ENCODE peak calls at places on chromosome X, in six cellular contexts. E is endodermal cell; M is OCI-LY7; F is CD8-positive, alpha-beta T cell; Z is mesenchymal stem cell; G is uterus. V is an unnamed sample.

GRCh38 chrX:10634681-10635161 is 14.3 kb upstream of the MID1 start:
- DNase-seq in M (no peak), E (no peak), Z (peak), F (no peak), G (peak), V (no peak)

GRCh38 chrX:9581771-9582396 is 117.0 kb downstream of the TBL1X start:
- DNase-seq in M (no peak), Z (no peak), G (no peak), E (no peak), F (no peak), V (no peak)

GRCh38 chrX:70171636-70172035 is 5.6 kb upstream of the DGAT2L6 start:
- DNase-seq in Z (no peak), F (no peak), M (no peak), E (no peak), G (no peak), V (no peak)

GRCh38 chrX:125293792-125294780 is 25.6 kb upstream of the TEX13C start:
- DNase-seq in F (no peak), E (no peak), Z (peak), M (no peak), G (no peak), V (no peak)

GRCh38 chrX:151488677-151489076 is 74.8 kb upstream of the PASD1 start:
- DNase-seq in M (peak), F (peak), E (peak), G (no peak), Z (no peak), V (no peak)

GRCh38 chrX:31423575-31424284 is 351.9 kb upstream of the FTHL17 start:
- DNase-seq in Z (peak), E (peak), F (no peak), G (peak), M (peak), V (no peak)

GRCh38 chrX:149453030-149453429 is 52.1 kb downstream of the IDS start:
- DNase-seq in Z (peak), M (no peak), F (no peak), E (no peak), G (no peak), V (no peak)

GRCh38 chrX:43557792-43558191 is 98.3 kb upstream of the MAOA start:
- DNase-seq in F (peak), Z (peak), G (peak), E (peak), M (peak), V (no peak)

GRCh38 chrX:68114573-68115199 is 318.6 kb downstream of the OPHN1 start:
- DNase-seq in E (no peak), M (no peak), F (no peak), Z (peak), G (no peak), V (no peak)

GRCh38 chrX:136147966-136148365 is 633 bp downstream of the FHL1 start:
- DNase-seq in E (peak), F (no peak), M (no peak), G (peak), Z (no peak), V (peak)

GRCh38 chrX:38803286-38803608 is 2.0 kb downstream of the MID1IP1 start:
- DNase-seq in M (peak), E (no peak), F (no peak), G (no peak), Z (no peak), V (no peak)

GRCh38 chrX:8034058-8034457 is 106.8 kb upstream of the PNPLA4 start:
- DNase-seq in F (no peak), E (peak), Z (no peak), M (no peak), G (no peak), V (no peak)

GRCh38 chrX:19670854-19671620 is 155.7 kb upstream of the MAP3K15 start:
- DNase-seq in F (no peak), M (no peak), E (peak), Z (peak), G (peak), V (peak)

GRCh38 chrX:35728481-35728880 is 69.7 kb upstream of the MAGEB16 start:
- DNase-seq in M (no peak), E (peak), G (no peak), F (no peak), Z (peak), V (no peak)

GRCh38 chrX:105136786-105137185 is 83.7 kb downstream of the TEX13A start:
- DNase-seq in G (no peak), Z (no peak), M (no peak), F (no peak), E (no peak), V (no peak)

GRCh38 chrX:153648358-153649177 is 1.6 kb downstream of the DUSP9 start:
- DNase-seq in Z (no peak), E (peak), M (no peak), F (no peak), G (peak), V (no peak)

GRCh38 chrX:153646620-153647373 is at the start of gene DUSP9:
- DNase-seq in M (no peak), G (peak), E (peak), F (no peak), Z (peak), V (peak)

GRCh38 chrX:153645921-153646481 is 1.0 kb upstream of the DUSP9 start:
- DNase-seq in M (no peak), G (peak), E (peak), F (no peak), Z (no peak), V (peak)

GRCh38 chrX:153649178-153649914 is 2.3 kb downstream of the DUSP9 start:
- DNase-seq in M (peak), E (peak), F (no peak), Z (no peak), G (peak), V (peak)

GRCh38 chrX:153647461-153648357 is 706 bp downstream of the DUSP9 start:
- DNase-seq in Z (no peak), F (no peak), E (peak), G (peak), M (no peak), V (peak)
- H3K4me3 ChIP-seq in Z (no peak), F (no peak), E (no peak), G (no peak), M (no peak), V (peak)

GRCh38 chrX:13864264-13864663 is 47.4 kb upstream of the GPM6B start:
- DNase-seq in E (no peak), F (no peak), G (no peak), Z (no peak), M (no peak), V (no peak)

GRCh38 chrX:13863326-13863725 is 46.4 kb upstream of the GPM6B start:
- DNase-seq in M (no peak), E (no peak), Z (no peak), G (no peak), F (no peak), V (no peak)

GRCh38 chrX:13868481-13869040 is 51.7 kb upstream of the GPM6B start:
- DNase-seq in Z (peak), E (no peak), F (no peak), M (no peak), G (no peak), V (no peak)
- H3K27ac ChIP-seq in Z (no peak), E (no peak), F (no peak), M (no peak), G (no peak), V (no peak)

GRCh38 chrX:154444001-154444754 is at the start of gene FAM50A:
- DNase-seq in Z (peak), G (peak), F (peak), M (peak), E (peak), V (peak)
- H3K4me3 ChIP-seq in Z (peak), G (peak), F (peak), M (peak), E (peak), V (peak)

GRCh38 chrX:118974088-118974907 is at the start of gene LONRF3:
- DNase-seq in G (peak), E (peak), F (peak), M (peak), Z (peak), V (peak)

GRCh38 chrX:118973389-118974087 is 880 bp upstream of the LONRF3 start:
- DNase-seq in E (no peak), Z (no peak), G (peak), M (no peak), F (no peak), V (peak)

GRCh38 chrX:118975831-118976598 is 1.6 kb downstream of the LONRF3 start:
- DNase-seq in M (no peak), Z (peak), G (peak), F (peak), E (peak), V (peak)

GRCh38 chrX:118976599-118977340 is 2.4 kb downstream of the LONRF3 start:
- DNase-seq in Z (peak), G (peak), F (no peak), E (peak), M (peak), V (peak)

DNA sequence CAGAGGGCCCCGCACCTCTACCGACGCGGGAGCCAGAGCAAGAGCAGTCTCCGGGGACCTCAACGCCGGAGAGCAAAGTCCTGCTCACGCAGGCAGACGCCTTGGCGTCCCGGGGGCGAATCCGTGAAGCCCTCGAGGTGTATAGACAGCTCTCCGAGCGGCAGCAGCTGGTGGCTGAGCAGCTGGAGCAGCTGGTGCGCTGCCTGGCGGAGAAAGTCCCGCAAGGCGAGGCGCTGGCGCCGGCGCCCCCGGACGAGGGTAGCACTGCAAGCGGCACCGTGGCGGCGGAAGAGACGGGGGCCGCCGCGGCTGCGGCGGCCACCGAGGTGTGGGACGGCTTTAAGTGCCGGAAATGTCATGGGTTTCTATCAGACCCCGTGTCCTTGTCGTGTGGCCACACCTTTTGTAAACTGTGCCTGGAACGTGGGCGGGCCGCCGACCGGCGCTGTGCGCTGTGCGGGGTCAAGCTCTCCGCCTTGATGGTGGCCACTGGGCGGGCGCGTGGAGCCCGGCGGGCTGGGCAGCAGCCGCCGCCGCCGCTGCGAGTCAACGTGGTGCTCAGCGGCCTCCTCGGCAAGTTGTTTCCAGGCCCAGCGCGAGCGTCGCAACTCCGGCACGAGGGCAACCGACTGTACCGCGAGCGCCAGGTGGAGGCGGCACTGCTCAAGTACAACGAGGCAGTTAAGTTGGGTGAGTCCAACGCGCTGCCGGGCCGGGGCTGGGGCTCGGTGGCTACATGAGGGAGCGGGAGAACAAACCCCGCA is 672 bp downstream of the LONRF3 start:
- DNase-seq in M (no peak), E (peak), F (no peak), Z (peak), G (peak), V (peak)
- H3K27ac ChIP-seq in M (no peak), E (no peak), F (peak), Z (no peak), G (peak), V (peak)

GRCh38 chrX:55489315-55490009 is at the start of gene USP51:
- DNase-seq in G (peak), E (peak), M (peak), Z (peak), F (no peak), V (peak)

GRCh38 chrX:55487143-55487542 is 2.5 kb downstream of the USP51 start:
- DNase-seq in M (no peak), E (peak), F (no peak), Z (no peak), G (no peak), V (no peak)

GRCh38 chrX:55486736-55487135 is 2.9 kb downstream of the USP51 start:
- DNase-seq in Z (no peak), M (no peak), F (no peak), G (no peak), E (peak), V (no peak)

GRCh38 chrX:55488559-55489314 is 911 bp downstream of the USP51 start:
- DNase-seq in F (peak), G (peak), Z (peak), M (peak), E (peak), V (peak)

DNA sequence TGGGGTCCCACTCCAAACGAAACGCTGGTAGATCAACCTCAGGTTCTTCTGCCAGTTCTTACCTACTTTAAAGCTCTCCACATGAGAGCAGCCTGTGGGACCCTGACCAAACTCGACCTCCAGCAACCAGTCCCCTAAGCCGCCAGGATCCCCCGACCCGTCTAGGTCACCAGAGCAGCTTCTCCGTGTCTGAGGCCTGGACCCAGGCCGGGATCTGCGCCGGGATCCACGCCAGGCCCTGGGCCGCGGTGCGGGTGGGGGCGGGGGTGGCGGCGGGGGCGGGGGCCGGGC is 1.4 kb downstream of the USP51 start:
- DNase-seq in E (no peak), F (no peak), M (no peak), Z (no peak), G (no peak), V (no peak)
- H3K4me3 ChIP-seq in E (peak), F (peak), M (peak), Z (peak), G (peak), V (peak)

DNA sequence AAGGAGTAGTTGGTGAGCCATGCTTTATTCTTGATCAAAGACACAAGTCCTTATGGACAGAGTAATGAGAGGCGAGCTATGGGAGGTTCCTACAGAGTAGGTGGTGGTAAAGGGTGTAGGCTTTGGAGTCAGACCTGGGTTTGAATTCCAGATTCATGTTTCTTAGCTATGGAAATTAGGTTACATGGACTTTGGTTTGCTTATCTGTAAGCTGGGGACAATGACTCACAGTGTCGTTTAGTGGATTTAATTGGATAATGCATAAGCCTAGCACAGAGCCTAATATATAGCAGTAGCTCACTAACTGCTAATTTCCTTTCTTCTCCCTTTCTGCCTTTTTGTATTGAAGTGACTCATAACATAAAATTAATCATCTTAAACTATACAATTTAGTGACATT is 5.0 kb upstream of the TRPC5 start:
- DNase-seq in Z (no peak), E (no peak), M (no peak), F (no peak), G (no peak), V (no peak)
- H3K27ac ChIP-seq in Z (no peak), E (no peak), M (no peak), F (no peak), G (no peak), V (no peak)

DNA sequence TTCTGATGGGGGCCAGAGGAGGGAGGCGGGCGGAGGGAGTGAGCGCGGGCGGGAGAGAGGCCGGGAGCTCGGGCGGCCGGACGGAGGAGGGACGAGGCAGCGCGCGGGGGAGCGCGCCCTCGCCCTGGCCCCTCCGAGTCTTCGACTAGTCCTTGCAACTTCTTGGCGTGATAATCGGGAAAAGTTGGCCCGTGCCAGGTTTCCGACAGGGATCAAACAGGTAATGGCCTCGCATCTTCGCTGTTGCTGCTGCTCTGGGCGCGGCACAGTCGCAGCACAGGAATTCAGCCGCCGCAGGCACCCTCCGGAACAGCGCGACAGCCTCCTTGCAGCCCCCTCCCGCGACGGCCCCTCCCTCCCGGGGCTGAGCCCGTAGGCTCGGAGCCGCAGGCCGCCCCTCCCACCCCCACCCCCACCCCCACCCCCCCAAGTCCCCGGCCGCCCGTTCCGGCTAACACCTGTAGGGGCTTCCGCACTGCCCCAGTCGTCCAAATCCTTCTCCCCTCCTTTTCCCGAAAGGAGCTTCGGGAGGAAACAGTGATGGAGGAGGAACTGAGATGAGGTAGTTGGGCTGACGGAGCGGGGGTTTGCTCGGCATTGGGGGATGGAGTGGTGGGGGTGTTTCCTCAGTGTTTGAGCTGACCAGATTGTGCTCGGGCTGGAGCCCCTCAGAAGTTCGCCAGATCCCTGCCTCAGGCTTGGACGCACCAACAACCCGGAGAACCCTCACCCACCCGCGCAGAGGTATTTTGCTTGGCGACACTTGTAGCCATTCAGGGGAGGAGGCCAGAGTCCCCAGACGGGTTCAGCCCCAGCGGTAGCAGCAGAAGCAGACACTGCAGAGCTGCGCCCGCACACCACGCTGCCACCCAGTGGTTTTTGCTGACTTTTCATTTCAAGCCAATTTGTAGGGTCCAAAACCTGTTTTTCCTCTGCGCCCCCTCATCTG is at the start of gene FGF13:
- DNase-seq in E (peak), M (no peak), F (no peak), Z (no peak), G (peak), V (no peak)
- H3K4me3 ChIP-seq in E (peak), M (no peak), F (no peak), Z (peak), G (peak), V (peak)

GRCh38 chrX:154486052-154486395 is 391 bp downstream of the UBL4A start:
- DNase-seq in F (no peak), G (no peak), E (peak), M (peak), Z (no peak), V (no peak)

GRCh38 chrX:154489182-154489581 is 1.2 kb downstream of the SLC10A3 start:
- DNase-seq in F (no peak), Z (no peak), E (no peak), M (no peak), G (no peak), V (no peak)

GRCh38 chrX:154486396-154487207 is at the start of gene UBL4A:
- DNase-seq in G (peak), Z (peak), F (peak), E (peak), M (peak), V (no peak)

GRCh38 chrX:154488336-154489075 is 1.9 kb downstream of the SLC10A3 start:
- DNase-seq in M (no peak), G (no peak), F (no peak), E (no peak), Z (no peak), V (peak)

DNA sequence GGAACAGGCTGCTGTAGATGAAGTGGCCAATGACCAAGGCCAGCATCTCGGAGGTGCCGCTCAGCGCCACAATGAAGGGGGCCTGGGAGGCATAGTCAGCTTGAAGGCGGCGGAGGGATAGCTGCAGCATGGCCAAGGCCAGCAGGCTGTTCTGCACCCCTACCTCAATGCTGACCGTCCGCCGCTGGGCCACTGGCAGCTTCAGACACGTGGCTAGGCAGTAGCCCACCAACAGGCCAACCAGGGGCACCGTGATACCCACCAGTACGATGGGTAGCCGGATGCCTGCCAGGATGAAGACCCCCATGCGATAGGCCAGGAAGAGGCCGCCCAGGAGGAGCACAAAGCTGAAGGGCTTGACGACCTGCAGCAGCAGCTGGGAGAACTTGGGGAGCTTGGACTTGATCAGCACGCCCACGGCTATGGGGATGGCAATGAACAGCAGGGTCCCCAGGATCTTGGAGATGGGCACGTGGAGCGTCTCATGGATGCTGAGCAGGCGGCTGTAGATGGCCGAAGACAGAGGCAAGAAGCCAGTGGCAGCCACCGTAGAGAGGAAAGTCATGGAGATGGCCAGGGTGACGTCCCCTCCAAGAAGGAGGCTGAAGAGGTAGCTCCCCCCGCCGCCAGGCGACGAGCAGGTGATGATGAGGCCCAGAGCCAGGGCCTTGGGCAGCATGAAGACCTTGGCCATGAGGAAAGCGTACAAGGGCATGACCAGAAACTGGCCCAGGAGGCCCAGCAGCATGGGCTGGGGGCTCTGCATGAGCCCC is 1.3 kb upstream of the UBL4A start:
- DNase-seq in Z (no peak), G (no peak), M (no peak), E (no peak), F (no peak), V (no peak)
- H3K27ac ChIP-seq in Z (no peak), G (peak), M (no peak), E (no peak), F (no peak), V (no peak)

GRCh38 chrX:49978191-49978590 is 55.8 kb downstream of the CLCN5 start:
- DNase-seq in Z (no peak), M (no peak), G (no peak), E (no peak), F (no peak), V (no peak)

GRCh38 chrX:49972313-49972712 is 49.9 kb downstream of the CLCN5 start:
- DNase-seq in F (no peak), Z (no peak), E (no peak), G (no peak), M (no peak), V (no peak)

GRCh38 chrX:49977319-49978090 is 55.1 kb downstream of the CLCN5 start:
- DNase-seq in E (no peak), F (no peak), G (no peak), M (no peak), Z (no peak), V (no peak)

GRCh38 chrX:49976682-49977197 is 54.3 kb downstream of the CLCN5 start:
- DNase-seq in M (no peak), E (no peak), G (no peak), Z (no peak), F (no peak), V (no peak)
- H3K4me3 ChIP-seq in M (no peak), E (no peak), G (no peak), Z (no peak), F (no peak), V (no peak)

V was measured in suprapubic skin.